ENCODE peak calls at places on chromosomes 2 and 18, in five cellular contexts. L is frontal cortex, K is lower lobe of right lung, X is NCI-H2081, B is caudate nucleus. C is an unnamed sample.

GRCh38 chr2:102114290-102114721 is 28.2 kb upstream of the IL1R1 start:
- DNase-seq in K (no peak), B (no peak), L (no peak), X (no peak), C (no peak)

GRCh38 chr2:71060871-71061270 is 7.6 kb upstream of the NAGK start:
- DNase-seq in L (no peak), X (no peak), B (no peak), K (no peak), C (no peak)

GRCh38 chr2:220279840-220280239 is 652.4 kb downstream of the SLC4A3 start:
- DNase-seq in B (no peak), L (no peak), X (no peak), K (no peak), C (no peak)

GRCh38 chr2:209682646-209683045 is 89.0 kb upstream of the UNC80 start:
- DNase-seq in B (no peak), L (no peak), X (no peak), K (no peak), C (no peak)

GRCh38 chr2:67649331-67650071 is 252.4 kb downstream of the ETAA1 start:
- DNase-seq in L (no peak), K (no peak), B (no peak), X (peak; percentile 8), C (no peak)

GRCh38 chr2:234910186-234910679 is 41.6 kb upstream of the SH3BP4 start:
- DNase-seq in L (no peak), B (no peak), X (no peak), K (no peak), C (no peak)

GRCh38 chr2:213763358-213763757 is 479.1 kb downstream of the SPAG16 start:
- DNase-seq in K (no peak), B (no peak), X (no peak), L (no peak), C (no peak)

GRCh38 chr18:30870466-30870865 is 172.1 kb downstream of the DSC3 start:
- DNase-seq in K (no peak), X (no peak), L (no peak), B (no peak), C (no peak)

GRCh38 chr18:63339920-63340484 is 20.4 kb upstream of the BCL2 start:
- DNase-seq in X (peak; percentile 49), B (no peak), L (no peak), K (no peak), C (no peak)

GRCh38 chr2:181937473-181937872 is 45.9 kb downstream of the ITPRID2 start:
- DNase-seq in K (no peak), L (no peak), B (no peak), X (no peak), C (no peak)

GRCh38 chr2:105872142-105872728 is 127.5 kb downstream of the NCK2 start:
- DNase-seq in L (no peak), K (no peak), B (no peak), X (no peak), C (peak; percentile 79)

GRCh38 chr2:20617892-20618467 is 32.9 kb downstream of the HS1BP3 start:
- DNase-seq in K (peak; percentile 97), L (peak; percentile 90), X (peak; percentile 13), B (peak; percentile 94), C (peak; percentile 90)

GRCh38 chr2:127594116-127594591 is 51.8 kb upstream of the GPR17 start:
- DNase-seq in X (no peak), L (no peak), K (no peak), B (no peak), C (no peak)

GRCh38 chr2:113965644-113966043 is 75.8 kb downstream of the ACTR3 start:
- DNase-seq in B (no peak), K (no peak), L (no peak), X (peak; percentile 6), C (no peak)

GRCh38 chr2:17442334-17442733 is 75.9 kb downstream of the RAD51AP2 start:
- DNase-seq in K (no peak), X (no peak), L (no peak), B (no peak), C (no peak)

C was measured in spleen.